ENCODE peak calls at places on chromosome 6, in four cellular contexts. Q is IMR-90, L is A549, B is uterus. G is an unnamed sample. For H3K4me1, the result is how much of the 10 kb centered on the place peaks cover.

GRCh38 chr6:149235130-149235561 is 82.4 kb upstream of the TAB2 start:
- DNase-seq in Q (peak), L (peak), B (no peak), G (no peak)

GRCh38 chr6:39251406-39251805 is 22.1 kb upstream of the KCNK5 start:
- DNase-seq in Q (no peak), L (no peak), B (no peak), G (no peak)

GRCh38 chr6:81897793-81898192 is 145.3 kb upstream of the TENT5A start:
- DNase-seq in Q (no peak), L (no peak), B (no peak), G (no peak)

GRCh38 chr6:130307752-130308361 is 58.0 kb upstream of the TMEM200A start:
- DNase-seq in Q (peak), L (peak), B (no peak), G (no peak)

GRCh38 chr6:109472132-109472995 is 10.7 kb downstream of the ZBTB24 start:
- DNase-seq in Q (no peak), L (no peak), B (no peak), G (no peak)

GRCh38 chr6:38349795-38350194 is 289.9 kb downstream of the BTBD9 start:
- DNase-seq in Q (peak), L (no peak), B (no peak), G (no peak)

GRCh38 chr6:119584088-119584487 is 234.5 kb upstream of the MAN1A1 start:
- DNase-seq in Q (no peak), L (no peak), B (no peak), G (no peak)

GRCh38 chr6:80988892-80989291 is 763.6 kb downstream of the TENT5A start:
- DNase-seq in Q (no peak), L (no peak), B (no peak), G (no peak)

GRCh38 chr6:159969204-159969912 is 476 bp downstream of the IGF2R start:
- DNase-seq in Q (peak), L (no peak), B (peak), G (peak)

GRCh38 chr6:3421763-3422456 is 34.9 kb downstream of the SLC22A23 start:
- DNase-seq in Q (peak), L (peak), B (no peak), G (no peak)
- H3K4me3 ChIP-seq in Q (no peak), L (no peak), B (no peak), G (no peak)

GRCh38 chr6:25757936-25758642 is 3.5 kb downstream of the SLC17A4 start:
- DNase-seq in Q (no peak), L (no peak), B (no peak), G (no peak)
- TF ChIP-seq POLR2A in Q (no peak), L (no peak), B (no peak), G (no peak)

GRCh38 chr6:21732731-21733130 is 139.2 kb downstream of the SOX4 start:
- DNase-seq in Q (no peak), L (no peak), B (no peak), G (no peak)
- H3K4me1 ChIP-seq in Q (under half), L (under half), B (under half), G (under half)

GRCh38 chr6:68635706-68636513 is 828 bp downstream of the ADGRB3 start:
- DNase-seq in Q (no peak), L (no peak), B (peak), G (peak)
- H3K4me3 ChIP-seq in Q (peak), L (peak), B (peak), G (peak)

DNA sequence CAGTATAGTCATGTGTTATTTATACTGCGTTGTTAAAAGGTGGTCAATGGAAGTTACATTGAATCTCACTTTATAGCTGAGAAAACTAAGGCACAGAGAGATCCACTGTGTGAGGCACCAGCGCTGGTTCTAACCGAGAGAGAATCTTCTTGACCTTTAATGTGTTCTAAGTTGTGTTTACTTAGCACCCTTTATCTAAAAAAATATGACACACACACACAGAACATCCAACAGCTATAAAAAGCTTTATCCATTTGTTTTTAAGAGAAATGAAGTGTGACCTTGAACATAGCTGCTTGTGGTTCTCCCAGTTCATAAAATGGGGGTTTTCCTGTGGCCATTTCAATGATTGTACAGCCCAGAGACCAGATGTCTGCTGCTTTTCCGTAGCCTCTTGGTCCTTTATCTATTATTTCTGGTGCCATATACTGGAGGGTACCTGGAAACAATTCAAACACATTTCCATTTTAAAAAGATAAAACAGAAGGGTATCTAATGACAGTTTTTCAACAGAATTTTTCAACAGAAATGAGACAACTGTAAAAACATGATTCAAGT is 54.8 kb upstream of the MAP7 start:
- DNase-seq in Q (no peak), L (no peak), B (no peak), G (peak)
- TF ChIP-seq POLR2A in Q (no peak), L (no peak), B (no peak), G (no peak)

GRCh38 chr6:31738048-31738979 is 1.5 kb upstream of the MSH5 start:
- DNase-seq in Q (peak), L (peak), B (no peak), G (peak)

GRCh38 chr6:31736768-31737314 is 511 bp upstream of the CLIC1 start:
- DNase-seq in Q (no peak), L (no peak), B (no peak), G (no peak)

GRCh38 chr6:31739639-31740396 is at the start of gene MSH5:
- DNase-seq in Q (peak), L (peak), B (peak), G (peak)

GRCh38 chr6:31736026-31736767 is at the start of gene CLIC1:
- DNase-seq in Q (peak), L (peak), B (peak), G (peak)

DNA sequence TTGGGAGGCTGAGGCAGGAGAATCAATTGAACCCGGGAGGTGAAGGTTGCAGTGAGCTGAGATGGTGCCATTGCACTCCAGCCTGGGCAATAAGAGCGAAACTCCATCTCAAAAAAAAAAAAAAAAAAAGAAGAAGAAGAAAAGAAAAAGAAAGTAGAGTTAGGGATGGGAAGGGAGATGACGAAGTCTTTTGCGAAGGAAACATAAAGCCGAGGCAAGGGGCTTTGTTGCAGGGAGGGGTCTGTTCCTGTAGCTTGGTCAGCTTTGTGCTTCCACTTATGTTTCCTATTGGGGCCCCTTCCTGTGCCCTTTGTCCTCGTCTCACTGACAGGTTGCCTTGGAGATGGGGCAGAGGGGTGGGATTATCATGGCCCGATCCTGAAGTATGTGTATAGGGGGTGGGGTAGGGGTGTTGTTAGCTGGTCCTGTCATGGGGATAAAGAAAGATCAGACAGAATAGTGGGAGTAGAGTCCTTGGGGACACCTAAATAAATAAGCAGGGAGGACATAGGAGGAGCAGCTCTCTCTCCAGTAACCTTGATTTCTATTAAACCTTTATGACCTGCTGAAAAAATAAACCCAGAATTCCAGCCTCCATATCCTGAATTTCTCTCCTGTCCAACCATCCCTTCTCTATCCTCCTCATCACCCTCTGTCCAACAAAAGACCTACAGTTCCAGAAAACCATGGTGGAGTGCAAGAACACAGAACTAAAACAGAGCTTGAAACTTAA is 1.2 kb upstream of the CLIC1 start:
- DNase-seq in Q (no peak), L (peak), B (no peak), G (no peak)
- H3K4me1 ChIP-seq in Q (under half), L (half or more), B (under half), G (under half)

GRCh38 chr6:99346595-99346994 is 2.9 kb downstream of the FAXC start:
- DNase-seq in Q (no peak), L (no peak), B (no peak), G (no peak)

GRCh38 chr6:99347804-99348203 is 1.7 kb downstream of the FAXC start:
- DNase-seq in Q (no peak), L (no peak), B (no peak), G (no peak)

GRCh38 chr6:99349620-99350141 is at the start of gene FAXC:
- DNase-seq in Q (peak), L (peak), B (peak), G (peak)

GRCh38 chr6:99348823-99349619 is 453 bp downstream of the FAXC start:
- DNase-seq in Q (peak), L (no peak), B (peak), G (peak)

GRCh38 chr6:99348220-99348822 is 1.2 kb downstream of the FAXC start:
- DNase-seq in Q (no peak), L (no peak), B (no peak), G (no peak)
- H3K4me3 ChIP-seq in Q (no peak), L (no peak), B (no peak), G (peak)

G was measured in prostate gland.